ENCODE peak calls at places on chromosomes 2 and 18, in four cellular contexts. A, T, U and O are unnamed samples.

GRCh38 chr18:23662309-23663263 is at the start of gene ANKRD29:
- DNase-seq in A (no peak), T (peak; percentile 68), U (peak; percentile 59), O (peak; percentile 4)

GRCh38 chr2:88620015-88620414 is 7.2 kb downstream of the EIF2AK3 start:
- DNase-seq in A (no peak), T (no peak), U (no peak), O (no peak)

GRCh38 chr2:40668435-40668834 is 216.5 kb upstream of the SLC8A1 start:
- DNase-seq in A (no peak), T (no peak), U (no peak), O (no peak)

GRCh38 chr2:163737169-163737439 is 1.3 kb upstream of the FIGN start:
- DNase-seq in A (no peak), T (no peak), U (no peak), O (no peak)

GRCh38 chr18:1018211-1018651 is 113.6 kb downstream of the ADCYAP1 start:
- DNase-seq in A (no peak), T (no peak), U (no peak), O (peak; percentile 38)

GRCh38 chr2:105834931-105835330 is 90.2 kb downstream of the NCK2 start:
- DNase-seq in A (no peak), T (no peak), U (no peak), O (peak; percentile 15)

GRCh38 chr2:202049840-202050239 is 16.2 kb downstream of the FZD7 start:
- DNase-seq in A (no peak), T (no peak), U (no peak), O (no peak)

GRCh38 chr2:218063541-218064295 is 5.3 kb upstream of the RUFY4 start:
- DNase-seq in A (no peak), T (no peak), U (peak; percentile 39), O (no peak)

GRCh38 chr2:202429164-202429980 is 53.2 kb downstream of the BMPR2 start:
- DNase-seq in A (no peak), T (peak; percentile 17), U (no peak), O (peak; percentile 45)

GRCh38 chr2:105924271-105924670 is 179.6 kb downstream of the NCK2 start:
- DNase-seq in A (no peak), T (no peak), U (no peak), O (no peak)

GRCh38 chr2:3728104-3729054 is 25.0 kb downstream of the DCDC2C start:
- DNase-seq in A (no peak), T (peak; percentile 72), U (no peak), O (peak; percentile 67)

GRCh38 chr2:71277536-71278103 is 50.7 kb upstream of the PAIP2B start:
- DNase-seq in A (peak; percentile 70), T (peak; percentile 35), U (peak; percentile 48), O (peak; percentile 8)

GRCh38 chr18:43271593-43272432 is 5.5 kb downstream of the SYT4 start:
- DNase-seq in A (no peak), T (peak; percentile 59), U (peak; percentile 46), O (peak; percentile 75)

GRCh38 chr2:26438526-26438925 is 36.8 kb downstream of the DRC1 start:
- DNase-seq in A (no peak), T (no peak), U (peak; percentile 75), O (no peak)

GRCh38 chr2:37415128-37415817 is 70.8 kb downstream of the QPCT start:
- DNase-seq in A (no peak), T (peak; percentile 17), U (no peak), O (peak; percentile 54)

GRCh38 chr2:74759991-74760390 is 73.9 kb upstream of the HK2 start:
- DNase-seq in A (no peak), T (no peak), U (no peak), O (no peak)

GRCh38 chr2:61620244-61621159 is 82.3 kb upstream of the XPO1 start:
- DNase-seq in A (peak; percentile 13), T (peak; percentile 63), U (peak; percentile 45), O (peak; percentile 90)

GRCh38 chr2:117858892-117859531 is 44.5 kb downstream of the DDX18 start:
- DNase-seq in A (no peak), T (no peak), U (no peak), O (no peak)
- H3K4me3 ChIP-seq in A (no peak overlapping the region), T (no peak overlapping the region), U (no peak overlapping the region), O (no peak overlapping the region)

DNA sequence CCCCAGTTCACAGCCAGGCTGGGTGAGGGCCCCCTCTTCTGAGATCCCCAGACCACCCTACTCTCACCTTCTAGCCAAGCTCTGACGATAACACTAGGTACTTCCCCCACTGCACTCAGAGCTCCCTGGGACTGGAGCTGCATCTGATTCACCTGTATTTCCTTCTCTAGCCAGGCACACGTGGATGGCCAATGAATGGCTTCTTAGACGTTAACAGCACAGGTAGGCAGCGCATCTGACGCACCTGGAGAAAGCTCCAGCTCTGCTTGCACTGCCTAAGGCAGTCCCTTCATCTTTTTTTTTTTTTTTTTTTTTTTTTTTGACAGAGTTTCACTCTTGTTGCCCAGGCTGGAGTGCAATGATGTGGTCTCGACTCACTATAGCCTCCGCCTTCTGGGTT is 48.1 kb downstream of the GALNT14 start:
- DNase-seq in A (no peak), T (no peak), U (no peak), O (no peak)
- TF ChIP-seq CTCF in A (no peak), T (no peak), U (no peak), O (no peak)

DNA sequence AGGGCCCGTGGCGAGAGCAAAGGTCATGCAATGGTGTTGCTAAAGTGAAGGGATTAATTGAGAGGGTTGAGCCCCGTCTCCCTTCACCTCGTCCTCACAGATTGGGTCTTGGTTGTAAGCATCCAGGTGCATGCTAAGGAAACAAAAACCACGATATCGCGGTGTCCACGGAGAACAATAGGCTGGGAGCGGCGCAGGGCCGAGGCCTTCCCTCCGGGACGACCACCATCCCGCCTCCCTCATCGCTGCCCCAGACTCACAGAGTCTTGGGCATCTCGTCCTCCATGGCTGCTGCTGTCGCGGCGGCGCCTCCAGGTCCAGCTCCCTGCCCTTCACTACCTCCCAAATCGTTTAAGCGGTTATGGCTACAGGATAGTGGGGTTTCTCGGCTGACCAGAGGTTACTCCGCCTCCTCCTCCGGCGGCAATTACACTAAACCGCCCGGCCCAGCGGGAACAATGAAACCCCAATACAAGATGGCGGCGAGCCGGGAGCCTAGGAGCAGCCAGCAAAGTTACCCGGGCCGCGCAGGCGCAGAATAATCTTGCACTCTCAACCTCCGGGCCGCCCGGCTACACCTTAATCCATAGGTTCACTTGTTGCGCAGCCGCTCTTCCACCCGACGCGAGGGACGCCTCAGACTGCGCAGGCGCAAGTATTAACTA is at the start of gene TIA1:
- DNase-seq in A (peak; percentile 99), T (peak; percentile 100), U (peak; percentile 100), O (peak; percentile 99)
- H3K4me3 ChIP-seq in A (peak within 1 kb of the TSS; percentile 88), T (peak within 1 kb of the TSS; percentile 93), U (peak within 1 kb of the TSS; percentile 66), O (peak within 1 kb of the TSS; percentile 79)

GRCh38 chr2:235293060-235293459 is 200.8 kb upstream of the AGAP1 start:
- DNase-seq in A (no peak), T (no peak), U (no peak), O (no peak)

GRCh38 chr2:235283246-235283645 is 210.6 kb upstream of the AGAP1 start:
- DNase-seq in A (no peak), T (no peak), U (no peak), O (peak; percentile 49)

GRCh38 chr2:235291464-235291863 is 202.4 kb upstream of the AGAP1 start:
- DNase-seq in A (no peak), T (peak; percentile 20), U (no peak), O (no peak)

GRCh38 chr2:235286624-235287368 is 207.0 kb upstream of the AGAP1 start:
- DNase-seq in A (no peak), T (no peak), U (no peak), O (no peak)

DNA sequence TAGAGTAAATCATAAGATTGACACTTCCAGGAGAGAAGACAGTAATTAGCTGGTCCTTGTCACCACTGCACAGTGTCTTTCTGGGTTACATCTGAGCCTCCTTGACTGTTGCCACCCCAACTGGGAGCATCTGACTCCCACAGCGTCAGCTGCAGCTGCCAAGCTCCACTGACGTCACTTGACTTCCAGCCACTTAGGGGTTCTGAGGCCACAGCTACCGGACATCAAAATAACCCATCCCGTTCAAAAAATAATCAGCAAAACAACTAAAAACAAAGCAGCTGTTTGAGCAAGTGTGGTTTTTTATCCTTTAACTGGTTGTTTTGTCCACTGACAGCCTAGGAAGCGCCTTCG is 206.5 kb upstream of the AGAP1 start:
- DNase-seq in A (no peak), T (no peak), U (no peak), O (no peak)
- TF ChIP-seq CTCF in A (no peak), T (no peak), U (no peak), O (no peak)

DNA sequence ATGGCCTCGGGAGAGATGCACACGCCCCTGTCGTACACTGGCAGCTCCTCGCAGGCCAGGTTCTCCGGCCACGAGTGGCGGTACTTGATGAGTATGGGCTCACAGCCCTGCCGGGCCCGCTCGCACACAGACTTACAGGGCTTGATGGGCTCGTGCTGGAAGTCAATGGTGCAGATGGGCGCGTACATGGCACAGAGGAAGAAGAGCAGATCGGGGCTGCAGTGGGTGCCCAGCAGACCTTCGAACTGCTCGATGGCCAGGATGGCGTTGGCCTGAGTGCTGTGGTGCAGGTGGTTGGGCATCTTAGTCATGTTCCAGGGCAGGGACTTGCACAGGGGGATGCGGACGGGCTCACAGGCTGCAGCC is 359 bp downstream of the FRZB start:
- DNase-seq in A (peak; percentile 70), T (peak; percentile 31), U (no peak), O (peak; percentile 17)
- H3K4me3 ChIP-seq in A (peak overlapping the region; percentile 63), T (peak overlapping the region; percentile 52), U (peak overlapping the region; percentile 24), O (peak overlapping the region; percentile 52)

GRCh38 chr18:63321291-63321690 is 1.7 kb upstream of the BCL2 start:
- DNase-seq in A (no peak), T (no peak), U (no peak), O (no peak)

GRCh38 chr18:63319383-63320040 is at the start of gene BCL2:
- DNase-seq in A (peak; percentile 73), T (peak; percentile 16), U (peak; percentile 66), O (peak; percentile 57)

GRCh38 chr18:63322246-63322645 is 2.7 kb upstream of the BCL2 start:
- DNase-seq in A (no peak), T (no peak), U (no peak), O (no peak)

GRCh38 chr18:63320041-63320689 is 596 bp upstream of the BCL2 start:
- DNase-seq in A (peak; percentile 92), T (peak; percentile 83), U (peak; percentile 95), O (peak; percentile 77)

DNA sequence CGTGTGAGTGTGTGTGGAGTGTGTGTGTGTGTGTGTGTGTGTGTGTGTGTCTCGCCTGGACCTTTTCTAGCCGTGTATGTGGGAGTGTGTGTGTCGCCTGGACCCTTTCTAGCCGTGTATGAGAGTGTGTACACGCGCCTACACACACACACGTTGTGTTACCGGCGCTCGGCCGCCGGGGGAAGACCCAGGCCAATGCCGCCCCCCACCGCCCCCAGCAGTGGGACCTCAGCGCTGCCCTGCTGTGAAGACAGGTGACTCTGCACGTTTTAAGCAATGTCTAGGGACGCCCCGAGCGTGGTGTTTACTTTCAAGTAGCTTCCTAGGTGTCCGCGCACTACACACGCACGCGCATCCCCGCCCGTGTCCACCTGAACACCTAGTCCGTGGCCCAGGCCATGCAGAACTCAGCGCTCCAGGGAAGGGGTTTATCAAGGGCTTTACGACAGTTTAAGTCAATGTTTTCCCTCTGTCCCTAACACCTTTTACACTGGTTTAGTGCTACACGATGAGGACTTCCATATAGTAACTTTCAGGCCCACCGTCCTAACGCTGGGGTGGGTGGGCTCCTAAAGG is 1.2 kb upstream of the BCL2 start:
- DNase-seq in A (peak; percentile 76), T (peak; percentile 54), U (peak; percentile 83), O (peak; percentile 36)
- TF ChIP-seq CTCF in A (no peak), T (peak; percentile 15), U (no peak), O (no peak)

GRCh38 chr2:108536911-108537310 is 2.6 kb downstream of the LIMS1 start:
- DNase-seq in A (no peak), T (no peak), U (no peak), O (no peak)
- H3K4me3 ChIP-seq in A (no peak overlapping the region), T (no peak overlapping the region), U (no peak overlapping the region), O (peak overlapping the region; percentile 88)